ENCODE peak calls at places on chromosomes 16 and 17, in seven cellular contexts. F, T, Z, J, Q, O and C are unnamed samples.
A peak's percentile ranks its signal among the peaks of the same experiment; 100 is the strongest.

GRCh38 chr16:66899945-66900688 is 18.6 kb downstream of the CDH16 start:
- DNase-seq in F (peak; percentile 95), T (no peak), Z (no peak), J (peak; percentile 97), Q (peak; percentile 59), O (peak; percentile 84), C (no peak)

GRCh38 chr16:48182979-48183537 is 27.3 kb upstream of the ABCC12 start:
- DNase-seq in F (peak; percentile 51), T (no peak), Z (no peak), J (no peak), Q (no peak), O (no peak), C (no peak)

GRCh38 chr16:49660647-49661046 is 195.3 kb downstream of the ZNF423 start:
- DNase-seq in F (no peak), T (no peak), Z (no peak), J (no peak), Q (no peak), O (no peak), C (no peak)

GRCh38 chr16:89152831-89153700 is 18.5 kb upstream of the CDH15 start:
- DNase-seq in F (no peak), T (no peak), Z (no peak), J (no peak), Q (no peak), O (no peak), C (no peak)

GRCh38 chr16:31090540-31090939 is 1.8 kb upstream of the PRSS53 start:
- DNase-seq in F (no peak), T (no peak), Z (no peak), J (no peak), Q (no peak), O (no peak), C (no peak)

GRCh38 chr16:57159447-57159846 is 26.4 kb downstream of the PSME3IP1 start:
- DNase-seq in F (no peak), T (no peak), Z (no peak), J (no peak), Q (no peak), O (no peak), C (no peak)

GRCh38 chr17:77471984-77472836 is 331.4 kb downstream of the SEC14L1 start:
- DNase-seq in F (no peak), T (no peak), Z (no peak), J (peak; percentile 39), Q (no peak), O (peak; percentile 97), C (no peak)

GRCh38 chr17:8941980-8942617 is 23.4 kb downstream of the PIK3R5 start:
- DNase-seq in F (no peak), T (no peak), Z (peak; percentile 44), J (no peak), Q (no peak), O (no peak), C (no peak)

GRCh38 chr16:85370881-85371651 is 242.1 kb upstream of the GSE1 start:
- DNase-seq in F (peak; percentile 76), T (no peak), Z (no peak), J (peak; percentile 66), Q (no peak), O (no peak), C (no peak)

GRCh38 chr17:49219987-49220386 is 9.5 kb downstream of the ABI3 start:
- DNase-seq in F (no peak), T (no peak), Z (no peak), J (peak; percentile 43), Q (no peak), O (no peak), C (no peak)

GRCh38 chr17:28960256-28961106 is 9.2 kb upstream of the PHF12 start:
- DNase-seq in F (no peak), T (no peak), Z (no peak), J (no peak), Q (no peak), O (no peak), C (no peak)

GRCh38 chr16:67939507-67940435 is 3.1 kb upstream of the PSMB10 start:
- DNase-seq in F (peak; percentile 52), T (no peak), Z (peak; percentile 27), J (no peak), Q (no peak), O (no peak), C (no peak)

GRCh38 chr17:27633312-27634025 is 2.5 kb downstream of the LGALS9 start:
- DNase-seq in F (peak; percentile 83), T (no peak), Z (no peak), J (peak; percentile 61), Q (no peak), O (peak; percentile 17), C (no peak)

GRCh38 chr17:28956112-28956511 is 4.8 kb upstream of the PHF12 start:
- DNase-seq in F (no peak), T (no peak), Z (no peak), J (no peak), Q (no peak), O (no peak), C (no peak)

GRCh38 chr17:61307905-61308886 is 91.4 kb upstream of the TBX2 start:
- DNase-seq in F (no peak), T (no peak), Z (no peak), J (no peak), Q (no peak), O (peak; percentile 91), C (peak; percentile 97)

GRCh38 chr17:73062726-73063125 is 29.8 kb downstream of the SLC39A11 start:
- DNase-seq in F (no peak), T (no peak), Z (no peak), J (no peak), Q (no peak), O (no peak), C (no peak)

GRCh38 chr17:27540300-27541105 is 84.3 kb downstream of the KSR1 start:
- DNase-seq in F (peak; percentile 74), T (no peak), Z (no peak), J (no peak), Q (no peak), O (peak; percentile 100), C (peak; percentile 99)

GRCh38 chr16:54890381-54890780 is 40.3 kb upstream of the IRX5 start:
- DNase-seq in F (no peak), T (no peak), Z (no peak), J (no peak), Q (no peak), O (no peak), C (no peak)

GRCh38 chr17:35808962-35809854 is at the start of gene TAF15:
- DNase-seq in F (peak; percentile 99), T (peak; percentile 92), Z (peak; percentile 92), J (peak; percentile 99), Q (peak; percentile 98), O (peak; percentile 99), C (peak; percentile 95)

GRCh38 chr17:79844869-79845600 is 5.8 kb upstream of the CBX4 start:
- DNase-seq in F (peak; percentile 64), T (no peak), Z (peak; percentile 50), J (peak; percentile 62), Q (peak; percentile 61), O (peak; percentile 49), C (no peak)

GRCh38 chr16:20676268-20676828 is 21.1 kb downstream of the ACSM1 start:
- DNase-seq in F (peak; percentile 17), T (no peak), Z (no peak), J (no peak), Q (no peak), O (peak; percentile 52), C (no peak)